ENCODE peak calls at places on chromosomes 3 and 15, in four cellular contexts. L is PC-9, B is epithelial cell of esophagus, F is colonic mucosa. P is an unnamed sample.

GRCh38 chr15:94105760-94106159 is 125.6 kb upstream of the MCTP2 start:
- DNase-seq in L (no peak), B (peak), F (no peak), P (no peak)

GRCh38 chr3:99651561-99651960 is 13.2 kb downstream of the COL8A1 start:
- DNase-seq in L (peak), B (peak), F (peak), P (no peak)

GRCh38 chr15:81941479-81941878 is 104.3 kb downstream of the MEX3B start:
- DNase-seq in L (no peak), B (no peak), F (no peak), P (no peak)

GRCh38 chr3:178385280-178385952 is 150.8 kb upstream of the KCNMB2 start:
- DNase-seq in L (peak), B (peak), F (peak), P (peak)

GRCh38 chr15:98452238-98452637 is 196.1 kb upstream of the IGF1R start:
- DNase-seq in L (no peak), B (no peak), F (no peak), P (no peak)

GRCh38 chr3:45777753-45778386 is 18.5 kb downstream of the SLC6A20 start:
- DNase-seq in L (no peak), B (no peak), F (no peak), P (no peak)

GRCh38 chr3:111667621-111668239 is 72.6 kb upstream of the ZBED2 start:
- DNase-seq in L (no peak), B (peak), F (peak), P (no peak)

GRCh38 chr3:108312656-108313055 is 16.3 kb downstream of the HHLA2 start:
- DNase-seq in L (no peak), B (no peak), F (no peak), P (no peak)

GRCh38 chr15:25468611-25469010 is 29.8 kb upstream of the UBE3A start:
- DNase-seq in L (no peak), B (no peak), F (no peak), P (no peak)

GRCh38 chr15:74251187-74251811 is 15.2 kb downstream of the CCDC33 start:
- DNase-seq in L (no peak), B (no peak), F (no peak), P (no peak)

GRCh38 chr15:48021336-48022086 is 99.3 kb upstream of the SLC24A5 start:
- DNase-seq in L (no peak), B (peak), F (no peak), P (no peak)

GRCh38 chr15:65033659-65034269 is 4.3 kb upstream of the MTFMT start:
- DNase-seq in L (peak), B (peak), F (peak), P (no peak)

GRCh38 chr15:58383876-58384275 is 47.9 kb upstream of the LIPC start:
- DNase-seq in L (no peak), B (no peak), F (no peak), P (no peak)

GRCh38 chr3:79516795-79517194 is 251.0 kb downstream of the ROBO1 start:
- DNase-seq in L (no peak), B (peak), F (no peak), P (no peak)

GRCh38 chr3:79515072-79515471 is 252.7 kb downstream of the ROBO1 start:
- DNase-seq in L (no peak), B (no peak), F (no peak), P (peak)

GRCh38 chr3:79521221-79521848 is 246.5 kb downstream of the ROBO1 start:
- DNase-seq in L (peak), B (peak), F (no peak), P (peak)

GRCh38 chr3:79517766-79518413 is 249.9 kb downstream of the ROBO1 start:
- DNase-seq in L (peak), B (peak), F (no peak), P (peak)
- TF ChIP-seq CTCF in L (peak), B (peak), F (no peak), P (peak)

DNA sequence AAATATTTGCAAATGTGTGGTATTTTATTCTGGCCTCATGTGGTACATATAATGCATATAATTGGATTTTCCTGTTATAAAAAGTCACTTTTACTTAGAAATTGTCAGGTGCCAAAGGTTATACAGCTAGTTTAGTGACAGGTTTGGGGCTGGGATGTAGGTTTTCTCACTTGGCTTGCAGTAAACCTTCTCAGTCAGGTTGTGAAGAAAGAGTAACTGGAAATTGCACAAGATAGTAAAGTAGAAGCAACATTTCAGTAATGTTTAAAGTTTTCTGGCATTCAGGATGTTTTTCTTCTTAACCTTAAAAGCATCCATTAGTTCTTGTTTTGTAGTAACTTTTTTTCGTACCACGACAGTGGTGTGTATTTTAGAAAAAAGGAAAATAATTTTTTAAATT is 53.9 kb downstream of the MEF2A start:
- DNase-seq in L (no peak), B (peak), F (no peak), P (no peak)
- H3K4me3 ChIP-seq in L (no peak), B (no peak), F (no peak), P (no peak)

GRCh38 chr15:91258436-91258779 is 158.4 kb downstream of the SV2B start:
- DNase-seq in L (no peak), B (no peak), F (no peak), P (no peak)
- TF ChIP-seq CTCF in L (no peak), B (no peak), F (no peak), P (no peak)

GRCh38 chr3:195104340-195104739 is 166.6 kb downstream of the XXYLT1 start:
- DNase-seq in L (no peak), B (no peak), F (no peak), P (no peak)

GRCh38 chr3:195106418-195106906 is 164.5 kb downstream of the XXYLT1 start:
- DNase-seq in L (peak), B (peak), F (peak), P (no peak)

GRCh38 chr3:195105389-195105788 is 165.6 kb downstream of the XXYLT1 start:
- DNase-seq in L (no peak), B (no peak), F (peak), P (no peak)

GRCh38 chr3:195107593-195107992 is 163.4 kb downstream of the XXYLT1 start:
- DNase-seq in L (no peak), B (no peak), F (no peak), P (no peak)

DNA sequence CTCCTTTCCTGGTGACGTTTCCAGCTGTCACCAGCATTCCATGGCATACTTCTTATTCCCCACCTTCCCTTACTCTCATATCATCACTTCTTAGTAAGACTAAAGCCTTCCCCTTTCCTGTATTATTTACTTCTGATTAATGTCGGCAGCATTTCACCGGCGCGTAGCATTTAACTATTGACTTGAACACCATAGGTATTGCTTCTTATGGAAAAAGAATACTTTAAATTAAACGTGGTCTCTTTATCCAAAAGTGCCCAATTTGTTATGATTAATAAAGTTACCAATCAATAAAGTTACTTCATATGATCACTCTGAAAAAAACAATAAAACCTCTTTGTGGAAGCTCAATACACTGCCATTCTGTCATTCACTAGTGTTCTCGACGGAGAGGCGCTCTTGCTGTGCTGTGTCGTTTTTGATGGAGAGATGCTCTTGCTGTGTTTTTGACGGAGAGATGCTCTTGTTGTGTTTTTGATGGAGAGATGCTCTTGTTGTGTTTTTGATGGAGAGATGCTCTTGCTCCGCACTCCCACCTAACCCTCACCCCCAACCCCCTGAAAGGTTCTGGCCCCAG is 165.0 kb downstream of the XXYLT1 start:
- DNase-seq in L (no peak), B (no peak), F (no peak), P (no peak)
- H3K4me3 ChIP-seq in L (no peak), B (peak), F (no peak), P (no peak)

GRCh38 chr3:193729088-193729465 is 136.1 kb downstream of the OPA1 start:
- DNase-seq in L (no peak), B (no peak), F (no peak), P (no peak)
- TF ChIP-seq CTCF in L (no peak), B (no peak), F (no peak), P (no peak)

GRCh38 chr3:55937301-55937700 is 450.2 kb upstream of the WNT5A start:
- DNase-seq in L (no peak), B (no peak), F (no peak), P (no peak)

GRCh38 chr3:55936549-55937052 is 449.5 kb upstream of the WNT5A start:
- DNase-seq in L (no peak), B (no peak), F (no peak), P (no peak)

GRCh38 chr3:55935241-55935640 is 448.1 kb upstream of the WNT5A start:
- DNase-seq in L (no peak), B (no peak), F (no peak), P (peak)

GRCh38 chr3:55939287-55939686 is 452.2 kb upstream of the WNT5A start:
- DNase-seq in L (no peak), B (no peak), F (no peak), P (no peak)
- H3K4me3 ChIP-seq in L (no peak), B (no peak), F (no peak), P (no peak)